ENCODE peak calls at places on chromosome 9, in five cellular contexts. One of them, this sample, is unnamed. For H3K4me1, the result is how much of the 10 kb centered on the place peaks cover.

GRCh38 chr9:109974143-109974917 is 194.3 kb downstream of the PALM2AKAP2 start:
- DNase-seq in CD8-positive, alpha-beta memory T cell: no peak
- DNase-seq in fibroblast of lung: no peak
- DNase-seq in A549: no peak
- DNase-seq in neural progenitor cell: no peak
- DNase-seq in this sample: peak

GRCh38 chr9:130631331-130632080 is 32.9 kb upstream of the PRDM12 start:
- DNase-seq in CD8-positive, alpha-beta memory T cell: no peak
- DNase-seq in fibroblast of lung: no peak
- DNase-seq in A549: no peak
- DNase-seq in neural progenitor cell: no peak
- DNase-seq in this sample: no peak

GRCh38 chr9:109046346-109046745 is 33.0 kb upstream of the CTNNAL1 start:
- DNase-seq in CD8-positive, alpha-beta memory T cell: no peak
- DNase-seq in fibroblast of lung: no peak
- DNase-seq in A549: no peak
- DNase-seq in neural progenitor cell: no peak
- DNase-seq in this sample: no peak

GRCh38 chr9:134820901-134821300 is 59.7 kb upstream of the FCN2 start:
- DNase-seq in CD8-positive, alpha-beta memory T cell: no peak
- DNase-seq in fibroblast of lung: no peak
- DNase-seq in A549: no peak
- DNase-seq in neural progenitor cell: no peak
- DNase-seq in this sample: no peak

GRCh38 chr9:117400131-117400530 is 14.7 kb downstream of the ASTN2 start:
- DNase-seq in CD8-positive, alpha-beta memory T cell: no peak
- DNase-seq in fibroblast of lung: no peak
- DNase-seq in A549: no peak
- DNase-seq in neural progenitor cell: peak
- DNase-seq in this sample: no peak

GRCh38 chr9:23608456-23608855 is 217.6 kb downstream of the ELAVL2 start:
- DNase-seq in CD8-positive, alpha-beta memory T cell: no peak
- DNase-seq in fibroblast of lung: no peak
- DNase-seq in A549: no peak
- DNase-seq in neural progenitor cell: no peak
- DNase-seq in this sample: no peak

GRCh38 chr9:128153947-128154695 is 4.9 kb downstream of the LCN2 start:
- DNase-seq in CD8-positive, alpha-beta memory T cell: no peak
- DNase-seq in fibroblast of lung: no peak
- DNase-seq in A549: no peak
- DNase-seq in neural progenitor cell: no peak
- DNase-seq in this sample: no peak

GRCh38 chr9:127129073-127129717 is 6.8 kb upstream of the ANGPTL2 start:
- DNase-seq in CD8-positive, alpha-beta memory T cell: no peak
- DNase-seq in fibroblast of lung: no peak
- DNase-seq in A549: no peak
- DNase-seq in neural progenitor cell: no peak
- DNase-seq in this sample: no peak

GRCh38 chr9:33690156-33690908 is 105.0 kb upstream of the PRSS3 start:
- DNase-seq in CD8-positive, alpha-beta memory T cell: no peak
- DNase-seq in fibroblast of lung: no peak
- DNase-seq in A549: no peak
- DNase-seq in neural progenitor cell: no peak
- DNase-seq in this sample: no peak
- H3K27ac ChIP-seq in CD8-positive, alpha-beta memory T cell: no peak
- H3K27ac ChIP-seq in fibroblast of lung: no peak
- H3K27ac ChIP-seq in A549: no peak
- H3K27ac ChIP-seq in neural progenitor cell: no peak
- H3K27ac ChIP-seq in this sample: no peak

GRCh38 chr9:137201205-137201868 is 796 bp upstream of the TPRN start:
- DNase-seq in CD8-positive, alpha-beta memory T cell: no peak
- DNase-seq in fibroblast of lung: no peak
- DNase-seq in A549: no peak
- DNase-seq in neural progenitor cell: peak
- DNase-seq in this sample: no peak

GRCh38 chr9:137198748-137199276 is 1.7 kb downstream of the TPRN start:
- DNase-seq in CD8-positive, alpha-beta memory T cell: no peak
- DNase-seq in fibroblast of lung: no peak
- DNase-seq in A549: no peak
- DNase-seq in neural progenitor cell: no peak
- DNase-seq in this sample: no peak

GRCh38 chr9:137198051-137198747 is 2.3 kb downstream of the TPRN start:
- DNase-seq in CD8-positive, alpha-beta memory T cell: no peak
- DNase-seq in fibroblast of lung: no peak
- DNase-seq in A549: no peak
- DNase-seq in neural progenitor cell: no peak
- DNase-seq in this sample: no peak

GRCh38 chr9:137200311-137201204 is at the start of gene TPRN:
- DNase-seq in CD8-positive, alpha-beta memory T cell: peak
- DNase-seq in fibroblast of lung: peak
- DNase-seq in A549: peak
- DNase-seq in neural progenitor cell: peak
- DNase-seq in this sample: peak

DNA sequence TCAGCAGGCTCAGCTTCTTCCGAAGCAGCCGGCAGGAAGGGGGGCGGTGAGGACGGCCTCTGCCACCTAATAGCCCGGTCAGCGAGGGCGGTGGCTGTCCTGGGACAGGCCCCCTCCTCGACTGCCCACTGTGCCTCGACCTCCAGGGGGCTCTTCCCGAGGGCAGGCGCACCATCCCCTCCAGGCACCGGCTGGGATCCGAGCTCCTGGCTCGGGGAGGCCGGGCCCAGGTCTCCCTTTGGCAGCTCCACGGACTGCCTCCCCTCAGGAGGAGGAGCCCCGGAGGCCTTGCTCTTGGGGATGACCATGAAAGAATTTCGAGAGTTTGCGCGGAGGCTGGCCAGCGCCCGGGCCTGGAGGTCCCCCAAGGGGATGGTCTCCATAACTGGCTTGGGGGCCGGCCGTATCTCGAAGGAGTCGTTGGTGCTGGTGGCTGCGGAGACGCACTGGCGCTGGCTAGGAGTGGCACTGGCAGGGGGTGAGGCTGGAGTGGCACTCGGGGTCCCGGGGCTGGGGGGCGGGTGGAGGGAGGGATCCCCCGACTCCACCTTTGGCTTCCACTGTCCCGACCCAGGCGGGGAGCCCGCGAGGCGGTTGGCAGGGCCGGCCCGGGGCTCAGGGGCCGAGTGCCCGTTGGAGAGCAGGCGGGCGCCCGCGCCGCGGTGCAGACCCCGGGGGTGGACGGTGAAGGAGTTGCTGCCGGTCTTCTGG is 975 bp downstream of the TPRN start:
- DNase-seq in CD8-positive, alpha-beta memory T cell: no peak
- DNase-seq in fibroblast of lung: peak
- DNase-seq in A549: no peak
- DNase-seq in neural progenitor cell: peak
- DNase-seq in this sample: no peak
- H3K4me1 ChIP-seq in CD8-positive, alpha-beta memory T cell: under half
- H3K4me1 ChIP-seq in fibroblast of lung: under half
- H3K4me1 ChIP-seq in A549: under half
- H3K4me1 ChIP-seq in neural progenitor cell: under half
- H3K4me1 ChIP-seq in this sample: under half

GRCh38 chr9:77585335-77585786 is 62.8 kb downstream of the GNA14 start:
- DNase-seq in CD8-positive, alpha-beta memory T cell: no peak
- DNase-seq in fibroblast of lung: no peak
- DNase-seq in A549: no peak
- DNase-seq in neural progenitor cell: no peak
- DNase-seq in this sample: no peak

GRCh38 chr9:77587851-77588250 is 60.3 kb downstream of the GNA14 start:
- DNase-seq in CD8-positive, alpha-beta memory T cell: no peak
- DNase-seq in fibroblast of lung: no peak
- DNase-seq in A549: no peak
- DNase-seq in neural progenitor cell: no peak
- DNase-seq in this sample: no peak

GRCh38 chr9:77587036-77587435 is 61.1 kb downstream of the GNA14 start:
- DNase-seq in CD8-positive, alpha-beta memory T cell: no peak
- DNase-seq in fibroblast of lung: peak
- DNase-seq in A549: no peak
- DNase-seq in neural progenitor cell: no peak
- DNase-seq in this sample: no peak

GRCh38 chr9:77588319-77588937 is 59.7 kb downstream of the GNA14 start:
- DNase-seq in CD8-positive, alpha-beta memory T cell: no peak
- DNase-seq in fibroblast of lung: peak
- DNase-seq in A549: peak
- DNase-seq in neural progenitor cell: peak
- DNase-seq in this sample: no peak

GRCh38 chr9:77586591-77586990 is 61.5 kb downstream of the GNA14 start:
- DNase-seq in CD8-positive, alpha-beta memory T cell: no peak
- DNase-seq in fibroblast of lung: no peak
- DNase-seq in A549: no peak
- DNase-seq in neural progenitor cell: no peak
- DNase-seq in this sample: no peak
- H3K27ac ChIP-seq in CD8-positive, alpha-beta memory T cell: no peak
- H3K27ac ChIP-seq in fibroblast of lung: no peak
- H3K27ac ChIP-seq in A549: no peak
- H3K27ac ChIP-seq in neural progenitor cell: no peak
- H3K27ac ChIP-seq in this sample: no peak

GRCh38 chr9:38017149-38017884 is 51.7 kb downstream of the SHB start:
- DNase-seq in CD8-positive, alpha-beta memory T cell: no peak
- DNase-seq in fibroblast of lung: peak
- DNase-seq in A549: peak
- DNase-seq in neural progenitor cell: peak
- DNase-seq in this sample: peak
- H3K4me1 ChIP-seq in CD8-positive, alpha-beta memory T cell: under half
- H3K4me1 ChIP-seq in fibroblast of lung: under half
- H3K4me1 ChIP-seq in A549: half or more
- H3K4me1 ChIP-seq in neural progenitor cell: half or more
- H3K4me1 ChIP-seq in this sample: under half

GRCh38 chr9:137076636-137077009 is 694 bp upstream of the UAP1L1 start:
- DNase-seq in CD8-positive, alpha-beta memory T cell: no peak
- DNase-seq in fibroblast of lung: no peak
- DNase-seq in A549: no peak
- DNase-seq in neural progenitor cell: no peak
- DNase-seq in this sample: no peak
- H3K27ac ChIP-seq in CD8-positive, alpha-beta memory T cell: no peak
- H3K27ac ChIP-seq in fibroblast of lung: no peak
- H3K27ac ChIP-seq in A549: peak
- H3K27ac ChIP-seq in neural progenitor cell: no peak
- H3K27ac ChIP-seq in this sample: no peak

GRCh38 chr9:120928720-120929389 is 2.3 kb upstream of the TRAF1 start:
- DNase-seq in CD8-positive, alpha-beta memory T cell: peak
- DNase-seq in fibroblast of lung: peak
- DNase-seq in A549: peak
- DNase-seq in neural progenitor cell: peak
- DNase-seq in this sample: peak

GRCh38 chr9:120928015-120928719 is 1.6 kb upstream of the TRAF1 start:
- DNase-seq in CD8-positive, alpha-beta memory T cell: peak
- DNase-seq in fibroblast of lung: no peak
- DNase-seq in A549: no peak
- DNase-seq in neural progenitor cell: peak
- DNase-seq in this sample: peak

GRCh38 chr9:120927125-120928014 is 774 bp upstream of the TRAF1 start:
- DNase-seq in CD8-positive, alpha-beta memory T cell: no peak
- DNase-seq in fibroblast of lung: no peak
- DNase-seq in A549: no peak
- DNase-seq in neural progenitor cell: no peak
- DNase-seq in this sample: no peak

GRCh38 chr9:120931278-120932085 is 4.9 kb upstream of the TRAF1 start:
- DNase-seq in CD8-positive, alpha-beta memory T cell: peak
- DNase-seq in fibroblast of lung: peak
- DNase-seq in A549: no peak
- DNase-seq in neural progenitor cell: no peak
- DNase-seq in this sample: peak

DNA sequence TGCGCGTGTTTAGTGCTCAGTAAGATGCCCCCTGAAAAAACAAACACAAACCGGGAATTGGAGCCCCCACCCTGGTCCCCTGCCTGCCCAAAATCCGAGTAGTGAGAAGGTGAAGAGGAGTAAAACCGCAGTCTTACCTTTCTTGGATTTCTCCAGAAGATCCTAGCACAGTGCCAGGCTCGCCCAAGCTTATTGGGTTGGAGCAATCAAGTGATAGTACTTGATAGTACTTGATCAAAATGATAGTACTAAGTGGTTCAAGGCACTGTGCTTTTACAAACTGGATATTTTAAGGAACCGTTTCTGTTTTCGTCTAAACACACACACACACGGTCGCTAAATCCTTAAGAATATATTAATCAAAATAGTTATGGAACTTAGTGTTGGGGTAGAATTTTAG is 2.8 kb upstream of the TRAF1 start:
- DNase-seq in CD8-positive, alpha-beta memory T cell: no peak
- DNase-seq in fibroblast of lung: no peak
- DNase-seq in A549: no peak
- DNase-seq in neural progenitor cell: no peak
- DNase-seq in this sample: peak
- H3K4me1 ChIP-seq in CD8-positive, alpha-beta memory T cell: half or more
- H3K4me1 ChIP-seq in fibroblast of lung: under half
- H3K4me1 ChIP-seq in A549: under half
- H3K4me1 ChIP-seq in neural progenitor cell: under half
- H3K4me1 ChIP-seq in this sample: under half

This sample was measured in adrenal gland.